ENCODE peak calls at places on chromosomes 2 and 18, in ten cellular contexts. S is left ventricle myocardium inferior; F is fibroblast of lung; J is cardiac muscle cell; E is GM23248; K is right lobe of liver; V is left lung; B is IMR-90; T is effector memory CD4-positive, alpha-beta T cell; U is transverse colon. Y is an unnamed sample.

GRCh38 chr2:45616663-45617411 is 5.8 kb upstream of the SRBD1 start:
- DNase-seq in S (no peak), F (peak; percentile 69), J (peak; percentile 31), E (peak; percentile 73), K (no peak), V (no peak), B (peak; percentile 86), T (no peak), U (no peak), Y (peak; percentile 38)

GRCh38 chr2:185736210-185736609 is 2.4 kb upstream of the FSIP2 start:
- DNase-seq in S (no peak), F (no peak), J (no peak), E (no peak), K (no peak), V (no peak), B (no peak), T (no peak), U (no peak), Y (no peak)

GRCh38 chr2:189188446-189188845 is 8.9 kb upstream of the COL5A2 start:
- DNase-seq in S (no peak), F (no peak), J (no peak), E (no peak), K (no peak), V (no peak), B (no peak), T (no peak), U (no peak), Y (no peak)

GRCh38 chr2:207330912-207331311 is 165.2 kb upstream of the KLF7 start:
- DNase-seq in S (no peak), F (peak; percentile 97), J (peak; percentile 96), E (peak; percentile 98), K (no peak), V (peak; percentile 60), B (peak; percentile 97), T (no peak), U (no peak), Y (no peak)

GRCh38 chr2:37469126-37469525 is 124.7 kb downstream of the QPCT start:
- DNase-seq in S (no peak), F (peak; percentile 86), J (no peak), E (no peak), K (no peak), V (no peak), B (no peak), T (no peak), U (no peak), Y (no peak)

GRCh38 chr2:207136872-207137271 is 28.9 kb downstream of the KLF7 start:
- DNase-seq in S (no peak), F (no peak), J (no peak), E (no peak), K (no peak), V (no peak), B (no peak), T (no peak), U (no peak), Y (no peak)

GRCh38 chr2:233593201-233593600 is 24.2 kb upstream of the UGT1A8 start:
- DNase-seq in S (no peak), F (peak; percentile 20), J (no peak), E (peak; percentile 6), K (no peak), V (no peak), B (no peak), T (no peak), U (no peak), Y (no peak)

GRCh38 chr2:62313433-62314227 is 117.7 kb downstream of the B3GNT2 start:
- DNase-seq in S (no peak), F (no peak), J (no peak), E (no peak), K (no peak), V (no peak), B (no peak), T (no peak), U (no peak), Y (no peak)

GRCh38 chr2:218229851-218230250 is 12.9 kb downstream of the ARPC2 start:
- DNase-seq in S (no peak), F (no peak), J (peak; percentile 50), E (peak; percentile 41), K (no peak), V (no peak), B (no peak), T (no peak), U (peak; percentile 40), Y (no peak)

GRCh38 chr18:50159654-50160046 is 35.3 kb downstream of the MYO5B start:
- DNase-seq in S (no peak), F (no peak), J (no peak), E (no peak), K (no peak), V (no peak), B (no peak), T (no peak), U (no peak), Y (no peak)

GRCh38 chr18:79896746-79897145 is 54.7 kb downstream of the SLC66A2 start:
- DNase-seq in S (no peak), F (no peak), J (no peak), E (peak; percentile 22), K (no peak), V (no peak), B (peak; percentile 1), T (no peak), U (no peak), Y (no peak)

GRCh38 chr18:36601316-36601715 is 227.5 kb downstream of the TPGS2 start:
- DNase-seq in S (no peak), F (no peak), J (no peak), E (no peak), K (no peak), V (no peak), B (no peak), T (no peak), U (no peak), Y (no peak)

DNA sequence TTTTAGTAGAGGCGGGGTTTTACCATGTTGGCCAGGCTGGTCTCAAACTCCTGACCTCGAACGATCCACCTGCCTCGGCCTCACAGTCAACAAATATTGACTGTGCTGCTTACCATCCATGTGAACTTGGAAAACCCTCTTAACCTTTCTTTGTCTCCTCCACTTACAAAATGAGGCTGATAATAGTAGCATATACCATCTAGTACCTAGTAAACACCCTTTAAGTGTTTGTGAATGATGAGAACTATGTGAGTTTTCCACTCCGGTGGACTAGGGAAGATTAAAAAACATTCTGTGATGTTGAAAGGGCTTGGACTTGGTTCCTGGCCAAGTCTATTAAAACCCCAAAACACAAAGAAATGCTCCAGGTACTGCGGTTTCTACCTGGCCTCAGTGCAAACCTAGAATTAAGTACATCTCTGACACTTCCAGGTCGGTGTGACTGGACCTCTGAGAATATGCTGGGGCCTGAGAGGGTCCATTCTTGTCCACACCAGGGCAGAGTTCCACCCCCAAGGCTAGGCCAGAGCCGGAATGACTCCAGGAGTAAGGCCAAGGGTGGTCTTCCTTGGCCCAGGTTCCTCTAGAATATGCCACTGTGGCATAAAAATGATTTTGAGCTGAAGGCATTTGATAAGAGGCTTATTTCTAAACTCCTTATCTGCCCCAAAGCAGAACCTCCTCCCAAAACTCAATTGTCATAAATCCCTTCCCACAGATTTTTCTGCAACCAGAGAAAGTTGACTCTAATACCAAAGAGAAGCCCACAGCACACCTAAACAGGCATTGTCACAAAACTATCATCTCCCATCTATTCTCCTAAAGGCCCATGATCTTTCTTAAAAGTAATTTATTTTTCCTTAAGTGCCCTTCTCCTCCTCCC is 217.5 kb downstream of the TGIF1 start:
- DNase-seq in S (no peak), F (no peak), J (no peak), E (no peak), K (no peak), V (no peak), B (no peak), T (no peak), U (no peak), Y (no peak)
- H3K4me1 ChIP-seq in S (peaks cover 7% of the 10 kb centered on the region), F (no peaks in the 10 kb centered on the region), J (peaks cover 18% of the 10 kb centered on the region), E (peaks cover 9% of the 10 kb centered on the region), K (no peaks in the 10 kb centered on the region), V (peaks cover 23% of the 10 kb centered on the region), B (peaks cover 10% of the 10 kb centered on the region), T (no peaks in the 10 kb centered on the region), U (peaks cover 19% of the 10 kb centered on the region), Y (peaks cover 27% of the 10 kb centered on the region)

GRCh38 chr2:191705726-191706125 is 27.8 kb downstream of the NABP1 start:
- DNase-seq in S (no peak), F (peak; percentile 65), J (no peak), E (no peak), K (no peak), V (no peak), B (no peak), T (no peak), U (no peak), Y (no peak)

GRCh38 chr2:191701696-191702095 is 23.8 kb downstream of the NABP1 start:
- DNase-seq in S (no peak), F (peak; percentile 48), J (peak; percentile 42), E (no peak), K (no peak), V (no peak), B (no peak), T (no peak), U (no peak), Y (peak; percentile 65)

GRCh38 chr2:191703079-191703725 is 25.3 kb downstream of the NABP1 start:
- DNase-seq in S (no peak), F (no peak), J (no peak), E (no peak), K (no peak), V (no peak), B (no peak), T (no peak), U (no peak), Y (no peak)

GRCh38 chr2:191707542-191707941 is 29.6 kb downstream of the NABP1 start:
- DNase-seq in S (no peak), F (no peak), J (no peak), E (no peak), K (no peak), V (no peak), B (no peak), T (no peak), U (no peak), Y (no peak)

GRCh38 chr2:191705084-191705483 is 27.1 kb downstream of the NABP1 start:
- DNase-seq in S (no peak), F (no peak), J (no peak), E (no peak), K (no peak), V (no peak), B (no peak), T (no peak), U (no peak), Y (no peak)
- H3K27ac ChIP-seq in S (no peak overlapping the region), F (no peak overlapping the region), J (no peak overlapping the region), E (no peak overlapping the region), K (no peak overlapping the region), V (no peak overlapping the region), B (no peak overlapping the region), T (no peak overlapping the region), U (no peak overlapping the region), Y (no peak overlapping the region)

DNA sequence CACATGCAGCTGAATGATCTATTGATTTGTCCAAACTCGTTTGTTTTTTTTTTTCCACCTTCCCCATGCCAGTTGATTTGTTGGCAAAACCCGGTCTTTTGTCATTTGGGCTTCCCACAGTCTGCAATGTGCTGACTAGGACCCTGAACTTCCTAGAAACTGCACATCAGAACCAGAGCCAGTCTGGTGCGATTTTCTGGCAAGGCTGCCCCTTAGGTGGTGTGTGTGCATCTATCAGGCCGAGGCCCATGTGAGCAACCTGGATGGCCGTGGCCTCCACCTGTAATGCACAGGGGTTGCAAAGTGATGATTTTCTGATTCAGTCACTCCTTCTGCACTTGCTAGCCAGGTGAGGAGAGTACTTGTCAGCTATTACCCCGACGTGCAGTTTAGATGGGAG is 47.8 kb downstream of the NCK2 start:
- DNase-seq in S (no peak), F (no peak), J (no peak), E (no peak), K (no peak), V (no peak), B (no peak), T (no peak), U (no peak), Y (no peak)
- H3K4me1 ChIP-seq in S (peaks cover 81% of the 10 kb centered on the region), F (peaks cover 35% of the 10 kb centered on the region), J (peaks cover 36% of the 10 kb centered on the region), E (peaks cover 44% of the 10 kb centered on the region), K (no peaks in the 10 kb centered on the region), V (peaks cover 83% of the 10 kb centered on the region), B (peaks cover 29% of the 10 kb centered on the region), T (peaks cover 76% of the 10 kb centered on the region), U (peaks cover 60% of the 10 kb centered on the region), Y (no peaks in the 10 kb centered on the region)

GRCh38 chr2:27885656-27886055 is 4.5 kb downstream of the RBKS start:
- DNase-seq in S (no peak), F (peak; percentile 42), J (peak; percentile 24), E (peak; percentile 26), K (no peak), V (no peak), B (no peak), T (no peak), U (no peak), Y (no peak)
- H3K27ac ChIP-seq in S (no peak overlapping the region), F (no peak overlapping the region), J (no peak overlapping the region), E (peak overlapping the region; percentile 49), K (no peak overlapping the region), V (no peak overlapping the region), B (no peak overlapping the region), T (no peak overlapping the region), U (no peak overlapping the region), Y (no peak overlapping the region)